ENCODE peak calls at places on chromosomes 5 and 9, in six cellular contexts. One of them, this sample, is unnamed.

GRCh38 chr9:125600194-125600593 is 106.8 kb downstream of the MAPKAP1 start:
- DNase-seq in cardiac muscle cell: no peak
- DNase-seq in Right ventricle myocardium inferior: no peak
- DNase-seq in GM03348: no peak
- DNase-seq in midbrain: no peak
- DNase-seq in trophoblast cell: no peak
- DNase-seq in this sample: no peak

GRCh38 chr5:73454379-73455036 is 5.9 kb upstream of the FOXD1 start:
- DNase-seq in cardiac muscle cell: peak; percentile 60
- DNase-seq in Right ventricle myocardium inferior: no peak
- DNase-seq in GM03348: peak; percentile 54
- DNase-seq in midbrain: peak; percentile 1
- DNase-seq in trophoblast cell: peak; percentile 84
- DNase-seq in this sample: no peak

GRCh38 chr9:96232539-96233241 is 69.3 kb downstream of the HSD17B3 start:
- DNase-seq in cardiac muscle cell: peak; percentile 91
- DNase-seq in Right ventricle myocardium inferior: peak; percentile 77
- DNase-seq in GM03348: peak; percentile 83
- DNase-seq in midbrain: peak; percentile 33
- DNase-seq in trophoblast cell: peak; percentile 77
- DNase-seq in this sample: no peak

GRCh38 chr5:155678371-155678770 is 648.6 kb upstream of the SGCD start:
- DNase-seq in cardiac muscle cell: no peak
- DNase-seq in Right ventricle myocardium inferior: no peak
- DNase-seq in GM03348: no peak
- DNase-seq in midbrain: no peak
- DNase-seq in trophoblast cell: no peak
- DNase-seq in this sample: no peak

GRCh38 chr9:127904888-127905728 is 5.7 kb upstream of the ST6GALNAC6 start:
- DNase-seq in cardiac muscle cell: no peak
- DNase-seq in Right ventricle myocardium inferior: peak; percentile 45
- DNase-seq in GM03348: no peak
- DNase-seq in midbrain: no peak
- DNase-seq in trophoblast cell: no peak
- DNase-seq in this sample: no peak

GRCh38 chr9:132372177-132373095 is 17.6 kb upstream of the SETX start:
- DNase-seq in cardiac muscle cell: peak; percentile 72
- DNase-seq in Right ventricle myocardium inferior: no peak
- DNase-seq in GM03348: no peak
- DNase-seq in midbrain: peak; percentile 51
- DNase-seq in trophoblast cell: peak; percentile 8
- DNase-seq in this sample: no peak

GRCh38 chr5:55096860-55097259 is 5.6 kb upstream of the GZMA start:
- DNase-seq in cardiac muscle cell: no peak
- DNase-seq in Right ventricle myocardium inferior: no peak
- DNase-seq in GM03348: no peak
- DNase-seq in midbrain: no peak
- DNase-seq in trophoblast cell: no peak
- DNase-seq in this sample: no peak

GRCh38 chr5:181261320-181262085 is 560 bp upstream of the TRIM52 start:
- DNase-seq in cardiac muscle cell: peak; percentile 74
- DNase-seq in Right ventricle myocardium inferior: peak; percentile 88
- DNase-seq in GM03348: peak; percentile 84
- DNase-seq in midbrain: no peak
- DNase-seq in trophoblast cell: peak; percentile 70
- DNase-seq in this sample: no peak

GRCh38 chr5:114702111-114702510 is 340.2 kb downstream of the KCNN2 start:
- DNase-seq in cardiac muscle cell: no peak
- DNase-seq in Right ventricle myocardium inferior: no peak
- DNase-seq in GM03348: no peak
- DNase-seq in midbrain: no peak
- DNase-seq in trophoblast cell: no peak
- DNase-seq in this sample: no peak

GRCh38 chr5:32232441-32233219 is 58.5 kb upstream of the GOLPH3 start:
- DNase-seq in cardiac muscle cell: peak; percentile 82
- DNase-seq in Right ventricle myocardium inferior: peak; percentile 82
- DNase-seq in GM03348: peak; percentile 79
- DNase-seq in midbrain: peak; percentile 88
- DNase-seq in trophoblast cell: peak; percentile 74
- DNase-seq in this sample: no peak

GRCh38 chr9:114691046-114691955 is 9.3 kb upstream of the TEX48 start:
- DNase-seq in cardiac muscle cell: peak; percentile 70
- DNase-seq in Right ventricle myocardium inferior: no peak
- DNase-seq in GM03348: peak; percentile 83
- DNase-seq in midbrain: no peak
- DNase-seq in trophoblast cell: peak; percentile 53
- DNase-seq in this sample: no peak

This sample was measured in thoracic aorta.